ENCODE peak calls at places on chromosomes 16 and 17, in ten cellular contexts. A is neural progenitor cell, R is fibroblast of pulmonary artery, B is HFF-Myc, N is IMR-90, S is fibroblast of the aortic adventitia, V is tibial artery, C is lower leg skin, K is esophagus muscularis mucosa, O is HL-60. U is an unnamed sample.

GRCh38 chr16:75287708-75288107 is 36.3 kb upstream of the BCAR1 start:
- DNase-seq in R (no peak), S (no peak), O (no peak), K (no peak), A (no peak), N (no peak), V (no peak), C (no peak), B (no peak), U (no peak)

GRCh38 chr17:1060991-1061390 is 64.1 kb downstream of the TIMM22 start:
- DNase-seq in N (peak; percentile 99), C (peak; percentile 57), K (no peak), V (peak; percentile 83), O (no peak), B (peak; percentile 96), A (no peak), R (peak; percentile 94), S (peak; percentile 85), U (peak; percentile 97)

GRCh38 chr17:14330492-14330920 is 29.6 kb downstream of the HS3ST3B1 start:
- DNase-seq in B (no peak), O (no peak), S (no peak), R (peak; percentile 64), C (no peak), V (no peak), N (no peak), A (peak; percentile 80), K (no peak), U (no peak)

GRCh38 chr17:51191895-51192294 is 25.7 kb downstream of the NME2 start:
- DNase-seq in V (no peak), C (no peak), S (no peak), N (no peak), B (no peak), R (no peak), A (no peak), K (no peak), O (no peak), U (no peak)

GRCh38 chr17:47735536-47736011 is 2.5 kb downstream of the TBX21 start:
- DNase-seq in R (no peak), O (no peak), K (no peak), A (no peak), B (no peak), S (no peak), N (no peak), V (no peak), C (no peak), U (no peak)

GRCh38 chr16:86520317-86521210 is 10.2 kb downstream of the FOXF1 start:
- DNase-seq in V (no peak), K (no peak), C (no peak), N (peak; percentile 33), R (no peak), S (no peak), O (no peak), A (no peak), B (no peak), U (no peak)

GRCh38 chr17:7627250-7628121 is at the start of gene SAT2:
- DNase-seq in V (peak; percentile 98), C (peak; percentile 94), B (peak; percentile 78), A (peak; percentile 94), R (peak; percentile 95), S (peak; percentile 95), N (peak; percentile 94), O (no peak), K (peak; percentile 100), U (peak; percentile 93)

GRCh38 chr17:76535788-76536510 is 1.6 kb downstream of the CYGB start:
- DNase-seq in B (no peak), N (no peak), C (no peak), K (no peak), V (no peak), O (no peak), S (no peak), A (no peak), R (no peak), U (no peak)

DNA sequence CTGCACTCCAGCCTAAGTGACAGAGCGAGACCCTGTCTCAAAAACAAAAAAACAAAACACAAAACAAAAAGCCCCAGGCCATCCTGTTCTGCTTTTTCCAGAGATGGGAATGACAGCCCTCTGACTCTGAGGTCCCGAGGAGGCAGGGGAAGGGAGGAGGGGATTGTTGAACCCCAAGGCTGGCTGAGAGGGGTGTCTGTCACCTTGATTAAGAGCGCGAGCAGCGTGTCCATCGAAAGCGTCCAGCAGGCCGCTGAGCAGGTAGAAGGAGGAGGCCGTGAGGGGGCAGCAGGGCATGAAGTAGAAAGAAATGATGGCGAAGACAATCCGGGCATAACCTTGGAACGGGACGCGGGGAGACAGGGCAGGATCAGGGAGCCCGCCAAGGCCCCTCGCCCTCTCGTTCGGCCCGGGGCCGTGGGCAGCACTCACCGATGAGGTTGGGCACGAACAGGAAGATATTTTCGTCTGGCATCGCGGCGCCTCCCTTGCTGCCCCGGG is 593 bp downstream of the CDIPT start:
- DNase-seq in A (peak; percentile 63), B (no peak), K (no peak), S (peak; percentile 27), O (no peak), N (no peak), R (peak; percentile 17), V (no peak), C (no peak), U (no peak)
- TF ChIP-seq CTCF in A (no peak), B (no peak), K (no peak), S (peak; percentile 33), O (no peak), N (peak; percentile 30), R (peak; percentile 18), V (no peak), C (no peak), U (peak; percentile 48)

GRCh38 chr17:74202879-74203432 is 522 bp upstream of the RPL38 start:
- DNase-seq in N (no peak), O (no peak), V (no peak), B (no peak), S (no peak), K (no peak), R (no peak), C (no peak), A (no peak), U (no peak)
- H3K4me3 ChIP-seq in N (no peak overlapping the region), O (peak overlapping the region; percentile 13), V (peak overlapping the region; percentile 77), B (no peak overlapping the region), S (peak overlapping the region; percentile 44), K (peak overlapping the region; percentile 96), R (peak overlapping the region; percentile 94), C (no peak overlapping the region), A (peak overlapping the region; percentile 92), U (peak overlapping the region; percentile 78)

GRCh38 chr16:1531638-1531910 is 1.9 kb upstream of the TMEM204 start:
- DNase-seq in K (no peak), R (no peak), V (no peak), C (no peak), B (no peak), N (no peak), S (no peak), O (no peak), A (no peak), U (no peak)

GRCh38 chr16:1532081-1532760 is 1.2 kb upstream of the TMEM204 start:
- DNase-seq in V (peak; percentile 92), C (peak; percentile 71), N (no peak), A (no peak), O (no peak), S (no peak), K (no peak), B (no peak), R (no peak), U (peak; percentile 5)

GRCh38 chr16:1530349-1530882 is 3.0 kb upstream of the TMEM204 start:
- DNase-seq in S (no peak), A (no peak), B (no peak), N (no peak), K (no peak), V (no peak), O (no peak), C (no peak), R (no peak), U (no peak)

GRCh38 chr16:1532771-1533170 is 695 bp upstream of the TMEM204 start:
- DNase-seq in R (no peak), A (no peak), S (no peak), K (no peak), C (no peak), N (no peak), B (no peak), V (no peak), O (no peak), U (no peak)

DNA sequence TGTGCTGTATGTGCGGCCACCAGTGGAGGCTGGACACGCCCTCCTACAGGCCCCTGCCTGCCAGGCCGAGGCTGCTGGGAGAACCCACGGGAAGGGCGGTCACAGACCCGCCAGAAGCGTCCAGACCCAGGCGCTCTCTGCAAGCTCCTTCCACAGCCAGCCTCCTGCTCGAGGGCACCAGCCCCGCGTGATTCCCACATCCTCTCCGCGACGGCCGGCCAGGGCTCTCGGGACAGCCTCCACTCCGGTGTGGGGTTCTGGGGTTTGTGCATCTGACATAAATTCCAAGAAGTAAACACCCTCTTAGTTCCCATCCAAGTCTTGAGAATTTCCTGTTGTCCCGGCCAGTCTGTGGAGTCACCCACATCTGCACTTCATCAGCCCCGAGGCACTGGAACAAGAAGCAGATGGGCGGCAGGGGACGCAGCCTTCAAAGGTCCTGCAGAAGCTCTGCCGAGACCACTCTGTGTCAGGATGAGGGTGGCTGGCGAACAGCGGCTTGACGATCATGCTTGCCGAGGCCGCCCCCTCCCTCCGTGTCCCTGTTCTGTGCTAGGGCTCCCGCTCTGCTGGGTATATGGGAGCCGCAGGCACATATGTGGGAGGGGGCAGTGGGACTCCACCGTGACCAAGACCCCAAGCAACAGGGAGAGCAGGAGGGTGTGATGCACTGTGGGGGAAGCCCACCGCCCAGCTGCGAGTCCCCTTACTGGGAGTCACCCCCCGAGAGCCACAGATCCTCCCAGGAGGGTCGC is 2.4 kb upstream of the TMEM204 start:
- DNase-seq in A (no peak), S (peak; percentile 94), B (peak; percentile 90), V (peak; percentile 83), C (peak; percentile 66), K (no peak), O (no peak), N (peak; percentile 43), R (peak; percentile 75), U (no peak)
- TF ChIP-seq CTCF in A (no peak), S (no peak), B (no peak), V (no peak), C (no peak), K (no peak), O (no peak), N (no peak), R (no peak), U (no peak)

DNA sequence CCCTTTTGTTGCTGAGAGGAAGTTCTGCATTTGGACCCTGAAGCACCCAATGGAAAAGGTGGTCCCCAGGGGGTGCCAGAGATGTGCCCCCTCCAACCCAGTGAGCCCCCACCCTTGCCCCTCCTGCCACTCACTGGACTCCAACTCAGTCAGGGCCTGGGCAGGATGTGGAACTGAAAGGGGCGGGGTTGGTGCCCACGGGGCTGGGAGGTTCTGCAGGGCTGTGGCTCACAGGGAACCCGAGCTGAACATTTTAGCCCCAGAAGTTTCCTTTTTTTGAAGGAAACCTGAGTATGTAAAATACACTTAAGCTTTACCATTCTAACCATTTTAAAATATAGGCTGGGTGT is 15.8 kb upstream of the OGFOD3 start:
- DNase-seq in B (no peak), N (no peak), R (no peak), O (no peak), S (no peak), C (no peak), V (no peak), K (no peak), A (no peak), U (no peak)
- H3K4me3 ChIP-seq in B (no peak overlapping the region), N (no peak overlapping the region), R (no peak overlapping the region), O (no peak overlapping the region), S (no peak overlapping the region), C (no peak overlapping the region), V (no peak overlapping the region), K (no peak overlapping the region), A (no peak overlapping the region), U (no peak overlapping the region)

DNA sequence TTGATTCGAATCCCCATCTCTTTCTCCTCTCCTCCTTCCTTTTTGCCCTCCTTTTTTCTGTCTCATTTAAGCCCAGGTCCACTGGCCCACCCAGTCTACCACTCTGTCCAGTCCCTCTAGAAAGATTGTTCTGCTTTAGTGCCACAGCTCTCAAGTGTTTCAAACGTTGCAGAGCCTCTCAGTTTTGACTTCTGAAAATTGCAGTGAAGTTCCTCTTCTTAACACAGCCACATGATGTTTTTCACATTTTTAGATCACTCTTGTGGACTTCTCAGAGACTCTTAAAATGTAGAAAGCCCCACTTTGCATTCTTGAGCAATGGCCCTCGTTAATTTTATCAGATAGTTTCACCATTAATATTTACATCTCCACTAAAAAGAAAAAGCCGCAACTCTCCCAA is 253.1 kb downstream of the HAPSTR1 start:
- DNase-seq in V (no peak), A (no peak), R (no peak), S (no peak), K (no peak), N (no peak), O (no peak), C (no peak), B (no peak), U (no peak)
- TF ChIP-seq CTCF in V (no peak), A (no peak), R (no peak), S (no peak), K (no peak), N (no peak), O (no peak), C (no peak), B (no peak), U (no peak)